ENCODE peak calls at places on chromosomes 13 and 19, in nine cellular contexts. G, O, L, B, V, X, J, M and D are unnamed samples.

GRCh38 chr13:42899266-42899665 is 92.8 kb downstream of the EPSTI1 start:
- DNase-seq in G (no peak), O (no peak), L (no peak), B (no peak), V (no peak), X (no peak), J (no peak), M (no peak), D (no peak)

GRCh38 chr13:111469916-111470506 is 149.6 kb downstream of the TEX29 start:
- DNase-seq in G (no peak), O (no peak), L (no peak), B (no peak), V (no peak), X (no peak), J (no peak), M (no peak), D (no peak)

GRCh38 chr19:43783636-43784035 is 2.9 kb upstream of the KCNN4 start:
- DNase-seq in G (no peak), O (no peak), L (no peak), B (no peak), V (no peak), X (no peak), J (no peak), M (no peak), D (no peak)

GRCh38 chr13:45276887-45277286 is 64.1 kb downstream of the TPT1 start:
- DNase-seq in G (no peak), O (no peak), L (no peak), B (no peak), V (no peak), X (no peak), J (no peak), M (no peak), D (no peak)

GRCh38 chr19:13965377-13965896 is 13.1 kb downstream of the DCAF15 start:
- DNase-seq in G (no peak), O (no peak), L (no peak), B (no peak), V (no peak), X (no peak), J (no peak), M (no peak), D (no peak)

GRCh38 chr13:21435710-21436151 is 23.4 kb downstream of the ZDHHC20 start:
- DNase-seq in G (peak; percentile 76), O (peak; percentile 68), L (peak; percentile 21), B (peak; percentile 31), V (peak; percentile 4), X (peak; percentile 84), J (peak; percentile 86), M (peak; percentile 67), D (peak; percentile 83)

GRCh38 chr19:2549701-2550191 is 73.8 kb downstream of the GADD45B start:
- DNase-seq in G (no peak), O (peak; percentile 89), L (no peak), B (peak; percentile 80), V (no peak), X (peak; percentile 88), J (peak; percentile 99), M (peak; percentile 91), D (peak; percentile 76)

GRCh38 chr13:113875429-113875815 is 11.5 kb upstream of the GAS6 start:
- DNase-seq in G (no peak), O (no peak), L (no peak), B (no peak), V (no peak), X (no peak), J (no peak), M (no peak), D (no peak)

GRCh38 chr19:6071103-6071485 is 39.2 kb downstream of the RFX2 start:
- DNase-seq in G (no peak), O (peak; percentile 69), L (no peak), B (no peak), V (no peak), X (no peak), J (peak; percentile 97), M (no peak), D (peak; percentile 81)

GRCh38 chr19:45354443-45354842 is 13.9 kb downstream of the KLC3 start:
- DNase-seq in G (no peak), O (no peak), L (no peak), B (no peak), V (no peak), X (no peak), J (no peak), M (no peak), D (no peak)

GRCh38 chr19:4345656-4346383 is 2.5 kb downstream of the MPND start:
- DNase-seq in G (no peak), O (no peak), L (no peak), B (no peak), V (no peak), X (no peak), J (no peak), M (no peak), D (no peak)

GRCh38 chr19:57099199-57099661 is 20.6 kb upstream of the USP29 start:
- DNase-seq in G (no peak), O (peak; percentile 66), L (peak; percentile 68), B (peak; percentile 72), V (peak; percentile 10), X (peak; percentile 35), J (peak; percentile 41), M (peak; percentile 82), D (peak; percentile 56)